ENCODE peak calls at places on chromosomes 2 and 18, in eight cellular contexts. R, E, F, G, J, T, O and D are unnamed samples.

GRCh38 chr2:30629866-30630265 is 177.4 kb downstream of the CAPN13 start:
- DNase-seq in J (no peak), T (no peak), R (no peak), G (no peak), E (no peak), O (no peak), F (no peak), D (no peak)

GRCh38 chr2:85924522-85924921 is 35.7 kb upstream of the ST3GAL5 start:
- DNase-seq in F (no peak), R (no peak), J (peak; percentile 59), E (peak; percentile 87), O (peak; percentile 67), G (no peak), T (peak; percentile 70), D (no peak)

GRCh38 chr2:30287190-30287589 is 55.9 kb downstream of the LBH start:
- DNase-seq in O (no peak), E (no peak), G (no peak), F (no peak), T (no peak), J (no peak), R (no peak), D (no peak)

GRCh38 chr18:79598885-79599175 is 80.8 kb upstream of the CTDP1 start:
- DNase-seq in R (no peak), E (no peak), F (no peak), J (peak; percentile 4), O (no peak), G (peak; percentile 10), T (no peak), D (no peak)

GRCh38 chr2:230520875-230521155 is 104.8 kb downstream of the SP100 start:
- DNase-seq in T (no peak), E (no peak), G (no peak), J (no peak), R (no peak), O (no peak), F (no peak), D (no peak)

GRCh38 chr2:177983183-177983788 is 89.3 kb downstream of the PDE11A start:
- DNase-seq in G (no peak), F (no peak), J (no peak), E (no peak), T (no peak), O (no peak), R (peak; percentile 42), D (peak; percentile 10)

GRCh38 chr18:43122955-43123354 is 7.5 kb upstream of the RIT2 start:
- DNase-seq in E (no peak), F (no peak), J (no peak), G (no peak), T (no peak), R (no peak), O (no peak), D (no peak)

GRCh38 chr18:22563098-22563707 is 145.5 kb upstream of the CTAGE1 start:
- DNase-seq in G (no peak), T (peak; percentile 40), J (no peak), O (peak; percentile 71), R (peak; percentile 49), F (no peak), E (no peak), D (no peak)

DNA sequence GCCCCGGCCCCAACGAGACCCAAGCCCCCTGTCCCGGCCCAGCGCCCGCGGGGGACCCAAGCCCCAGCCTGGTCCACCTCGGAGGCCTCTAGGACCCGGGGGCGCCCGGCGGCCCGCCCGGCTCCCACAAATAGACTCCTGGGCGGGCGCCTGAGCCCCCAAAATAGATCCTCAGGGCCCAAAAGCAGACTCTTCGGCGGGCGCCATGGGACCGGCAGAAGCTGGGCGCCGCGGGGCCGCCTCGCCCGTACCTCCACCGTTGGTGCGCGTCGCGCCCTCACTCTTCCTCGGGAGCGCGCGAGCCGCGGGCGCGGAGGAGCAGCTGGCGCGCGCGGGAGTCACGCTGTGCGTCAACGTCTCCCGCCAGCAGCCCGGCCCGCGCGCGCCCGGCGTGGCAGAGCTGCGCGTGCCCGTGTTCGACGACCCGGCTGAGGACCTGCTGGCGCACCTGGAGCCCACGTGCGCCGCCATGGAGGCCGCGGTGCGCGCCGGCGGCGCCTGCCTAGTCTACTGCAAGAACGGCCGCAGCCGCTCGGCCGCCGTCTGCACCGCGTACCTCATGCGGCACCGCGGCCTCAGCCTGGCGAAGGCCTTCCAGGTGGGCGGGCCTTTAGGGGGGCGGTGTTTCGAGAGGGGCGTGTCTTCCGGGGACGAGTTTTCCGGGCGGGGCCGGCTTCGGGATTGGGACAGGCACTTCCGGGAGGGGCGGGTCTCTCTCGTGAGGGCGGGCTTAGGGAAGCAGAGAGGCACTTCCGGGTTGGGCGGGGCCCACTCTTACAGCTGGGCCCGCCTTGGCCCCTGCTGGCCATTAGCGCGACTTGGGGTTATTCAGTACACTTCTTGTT is 545 bp downstream of the DUSP28 start:
- DNase-seq in T (peak; percentile 100), R (peak; percentile 96), G (peak; percentile 99), J (peak; percentile 100), E (peak; percentile 100), O (peak; percentile 86), F (peak; percentile 99), D (peak; percentile 100)
- TF ChIP-seq CTCF in T (peak; percentile 43), R (no peak), G (peak; percentile 15), J (peak; percentile 23), E (peak; percentile 50), O (peak; percentile 33), F (peak; percentile 50), D (peak; percentile 50)

GRCh38 chr2:37198681-37199065 is 2.4 kb downstream of the CEBPZOS start:
- DNase-seq in J (no peak), G (no peak), E (no peak), R (no peak), O (no peak), T (no peak), F (no peak), D (no peak)

GRCh38 chr2:37201208-37201607 is 4.9 kb downstream of the CEBPZOS start:
- DNase-seq in R (no peak), E (no peak), J (no peak), O (no peak), T (no peak), G (no peak), F (no peak), D (no peak)

GRCh38 chr2:37191747-37192146 is 3.3 kb upstream of the SULT6B1 start:
- DNase-seq in R (no peak), T (no peak), E (no peak), F (no peak), J (no peak), G (no peak), O (no peak), D (no peak)

GRCh38 chr2:37192551-37192950 is 3.7 kb upstream of the CEBPZOS start:
- DNase-seq in J (no peak), T (no peak), R (no peak), O (no peak), E (no peak), G (no peak), F (no peak), D (no peak)

DNA sequence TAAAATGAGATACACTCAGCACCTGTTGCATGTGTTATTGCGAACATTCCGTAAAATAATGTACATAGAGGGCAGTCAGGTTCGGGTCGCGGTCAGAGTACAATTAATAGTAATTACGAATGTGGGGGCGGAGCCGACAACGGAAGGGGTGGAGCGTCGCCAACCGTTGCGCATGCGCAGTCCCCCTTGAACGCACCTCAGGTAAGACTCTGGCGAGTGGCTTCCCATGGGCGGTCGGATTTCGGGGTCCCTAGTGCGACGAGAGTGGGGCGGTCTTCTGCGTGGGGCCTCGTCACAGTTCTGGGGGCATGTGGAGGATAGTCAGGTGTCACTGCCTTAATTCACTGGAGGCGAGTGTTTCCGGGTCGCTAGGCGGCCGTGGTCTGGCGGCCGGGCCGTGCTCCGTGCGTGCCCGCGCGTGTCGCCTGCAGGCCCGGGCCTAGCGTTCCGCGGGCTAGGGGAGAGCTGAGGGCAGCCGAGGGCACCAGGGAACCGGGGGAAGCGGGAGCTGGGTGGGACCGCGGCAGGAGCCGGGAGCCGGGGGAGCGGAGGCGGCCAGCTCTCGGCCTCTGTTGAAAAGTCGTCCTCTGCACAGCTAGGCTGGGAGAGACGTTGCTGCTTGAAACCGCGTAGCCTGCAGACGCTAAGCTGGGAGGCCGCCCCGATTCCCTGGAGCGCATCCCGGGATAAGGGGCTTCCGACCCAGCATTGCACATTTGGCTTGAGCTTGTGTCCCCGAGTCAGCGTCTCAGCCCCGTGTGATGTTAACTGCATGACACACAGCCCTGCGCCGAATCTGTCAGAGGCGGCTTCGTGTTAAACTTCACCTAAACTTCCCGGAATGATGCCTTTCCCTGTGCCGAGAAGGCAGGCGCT is at the start of gene CEBPZOS:
- DNase-seq in R (peak; percentile 93), G (no peak), J (peak; percentile 83), T (peak; percentile 76), E (peak; percentile 93), F (peak; percentile 44), O (peak; percentile 23), D (no peak)
- TF ChIP-seq CTCF in R (no peak), G (no peak), J (no peak), T (no peak), E (peak; percentile 5), F (no peak), O (no peak), D (no peak)

DNA sequence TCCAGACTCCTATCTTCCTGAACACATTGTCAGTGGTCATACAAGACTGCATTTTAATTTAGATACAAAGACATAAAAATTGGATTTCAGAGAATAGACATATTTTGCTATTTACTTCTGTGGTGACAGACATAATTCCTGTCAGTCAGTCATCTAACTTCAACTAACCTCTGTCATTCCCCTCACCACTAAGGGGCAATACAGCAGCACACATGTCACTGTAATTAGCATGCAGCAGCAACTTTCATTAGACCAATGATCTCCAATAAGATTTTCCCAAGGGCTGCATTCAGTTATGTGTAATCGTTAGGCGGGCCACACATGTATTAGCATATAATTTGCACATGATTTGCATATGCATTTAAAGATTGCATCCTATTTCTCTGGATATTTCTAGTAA is 624.5 kb downstream of the NR4A2 start:
- DNase-seq in O (no peak), J (no peak), G (no peak), F (no peak), E (no peak), R (no peak), T (no peak), D (no peak)
- TF ChIP-seq CTCF in O (peak; percentile 7), J (no peak), G (no peak), F (no peak), E (no peak), R (peak; percentile 6), T (no peak), D (no peak)

GRCh38 chr2:26616032-26616863 is 24.9 kb downstream of the CIB4 start:
- DNase-seq in F (no peak), T (no peak), E (peak; percentile 52), O (no peak), J (no peak), G (no peak), R (no peak), D (no peak)

GRCh38 chr2:26619096-26619495 is 22.1 kb downstream of the CIB4 start:
- DNase-seq in E (peak; percentile 57), O (no peak), R (no peak), F (no peak), J (no peak), T (no peak), G (no peak), D (no peak)

GRCh38 chr2:26616864-26617135 is 24.4 kb downstream of the CIB4 start:
- DNase-seq in G (no peak), O (no peak), E (no peak), T (no peak), F (no peak), J (no peak), R (no peak), D (no peak)

GRCh38 chr2:26618611-26619010 is 22.6 kb downstream of the CIB4 start:
- DNase-seq in J (no peak), G (no peak), O (no peak), E (peak; percentile 41), T (no peak), F (no peak), R (no peak), D (no peak)

DNA sequence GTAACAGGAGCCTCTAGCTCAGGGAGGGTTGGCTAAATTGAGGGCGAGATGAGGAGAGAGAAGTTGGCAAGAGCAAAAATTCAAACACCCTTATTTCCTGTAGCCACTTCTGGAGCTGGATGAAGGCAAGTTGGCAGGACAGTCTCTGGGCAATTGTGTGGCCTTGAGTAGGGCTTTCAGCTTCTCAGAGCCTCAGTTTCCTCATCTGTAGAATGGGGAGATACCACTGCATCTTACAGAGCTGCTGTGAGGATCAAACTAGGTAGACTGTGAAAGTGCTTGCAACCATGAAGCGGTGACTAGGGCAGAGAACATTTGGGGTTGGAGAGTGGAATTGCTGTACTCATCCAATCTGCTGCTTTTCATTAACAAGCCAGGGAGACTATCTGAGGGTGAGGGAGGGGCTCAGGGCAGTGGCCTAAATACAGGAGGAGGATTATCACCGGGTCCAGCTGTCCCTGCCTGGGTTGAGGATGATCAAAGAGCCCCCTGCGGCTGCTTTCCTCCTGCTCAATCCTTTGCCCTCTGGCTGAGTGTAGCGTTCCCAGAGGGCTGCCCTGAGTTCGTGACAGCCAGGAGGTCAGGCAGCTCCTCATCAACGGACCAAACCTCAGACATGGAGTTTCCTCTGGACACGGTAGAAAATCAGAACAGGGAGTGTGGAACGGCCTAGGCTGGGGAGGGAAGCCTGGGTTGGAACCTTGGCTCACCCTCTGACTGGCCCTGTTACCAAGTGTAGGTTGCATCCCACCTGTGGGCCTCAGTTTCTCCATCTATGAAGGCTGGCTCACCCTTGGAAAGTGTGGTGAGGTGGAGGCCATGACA is 23.7 kb downstream of the CIB4 start:
- DNase-seq in E (peak; percentile 59), G (no peak), O (no peak), T (no peak), F (no peak), R (no peak), J (no peak), D (no peak)
- TF ChIP-seq CTCF in E (no peak), G (no peak), O (no peak), T (no peak), F (no peak), R (no peak), J (no peak), D (no peak)